ENCODE peak calls at places on chromosome 5, in four cellular contexts. S is astrocyte of the spinal cord, J is mucosa of descending colon, P is AG09309. E is an unnamed sample.

GRCh38 chr5:79849061-79849460 is 142.0 kb downstream of the MTX3 start:
- DNase-seq in S (no peak), J (no peak), P (no peak), E (no peak)

GRCh38 chr5:160458971-160459800 is 37.5 kb downstream of the PTTG1 start:
- DNase-seq in S (no peak), J (no peak), P (no peak), E (no peak)

GRCh38 chr5:55694152-55694830 is 17.8 kb downstream of the SLC38A9 start:
- DNase-seq in S (peak), J (no peak), P (no peak), E (peak)

GRCh38 chr5:172599204-172599567 is 41.9 kb upstream of the NEURL1B start:
- DNase-seq in S (no peak), J (no peak), P (no peak), E (no peak)

GRCh38 chr5:66967102-66967501 is 229.5 kb downstream of the CD180 start:
- DNase-seq in S (peak), J (no peak), P (peak), E (no peak)

GRCh38 chr5:77015938-77016569 is 14.2 kb upstream of the AGGF1 start:
- DNase-seq in S (peak), J (no peak), P (peak), E (peak)

GRCh38 chr5:149938791-149939358 is 5.7 kb downstream of the PDE6A start:
- DNase-seq in S (peak), J (no peak), P (peak), E (no peak)

GRCh38 chr5:145473032-145473642 is 362.0 kb downstream of the PRELID2 start:
- DNase-seq in S (no peak), J (no peak), P (no peak), E (peak)

GRCh38 chr5:152271420-152271819 is 133.7 kb downstream of the NMUR2 start:
- DNase-seq in S (peak), J (no peak), P (no peak), E (peak)

E was measured in cardiac muscle cell.